ENCODE peak calls at places on chromosomes 12 and 14, in five cellular contexts. O, F, W, T and Z are unnamed samples.

GRCh38 chr12:103431387-103431786 is 64.4 kb downstream of the C12orf42 start:
- DNase-seq in O (no peak), F (no peak), W (no peak), T (no peak), Z (no peak)

GRCh38 chr14:35257809-35258208 is 34.4 kb upstream of the PSMA6 start:
- DNase-seq in O (no peak), F (no peak), W (no peak), T (no peak), Z (no peak)

GRCh38 chr12:77352941-77353340 is 287.6 kb upstream of the E2F7 start:
- DNase-seq in O (no peak), F (no peak), W (no peak), T (no peak), Z (no peak)

GRCh38 chr12:93139028-93139665 is 210.1 kb upstream of the EEA1 start:
- DNase-seq in O (no peak), F (no peak), W (no peak), T (no peak), Z (peak)

GRCh38 chr14:67131691-67132090 is 57.5 kb upstream of the GARIN2 start:
- DNase-seq in O (no peak), F (no peak), W (no peak), T (no peak), Z (no peak)

GRCh38 chr12:93441111-93441616 is 583 bp downstream of the UBE2N start:
- DNase-seq in O (no peak), F (peak), W (no peak), T (peak), Z (no peak)

GRCh38 chr12:124425667-124426066 is 130.8 kb downstream of the RFLNA start:
- DNase-seq in O (no peak), F (no peak), W (no peak), T (no peak), Z (no peak)

GRCh38 chr12:3078086-3078820 is 1.1 kb downstream of the TSPAN9 start:
- DNase-seq in O (no peak), F (no peak), W (no peak), T (peak), Z (no peak)

GRCh38 chr12:101238806-101239329 is 28.8 kb upstream of the SLC5A8 start:
- DNase-seq in O (no peak), F (no peak), W (no peak), T (no peak), Z (no peak)

GRCh38 chr12:68324531-68324930 is 7.6 kb downstream of the MDM1 start:
- DNase-seq in O (no peak), F (no peak), W (no peak), T (no peak), Z (no peak)

GRCh38 chr12:122366685-122367475 is 55.6 kb downstream of the CLIP1 start:
- DNase-seq in O (peak), F (peak), W (peak), T (no peak), Z (no peak)

GRCh38 chr14:25048170-25049126 is 1.5 kb downstream of the STXBP6 start:
- DNase-seq in O (peak), F (no peak), W (no peak), T (peak), Z (no peak)

GRCh38 chr12:124494751-124495129 is 72.7 kb downstream of the NCOR2 start:
- DNase-seq in O (no peak), F (no peak), W (no peak), T (no peak), Z (no peak)

GRCh38 chr14:72443991-72444431 is 449.9 kb downstream of the DPF3 start:
- DNase-seq in O (no peak), F (no peak), W (no peak), T (no peak), Z (no peak)

GRCh38 chr12:103832048-103832798 is 8.8 kb downstream of the NT5DC3 start:
- DNase-seq in O (no peak), F (no peak), W (no peak), T (no peak), Z (peak)

GRCh38 chr14:59146941-59147470 is 41.5 kb upstream of the DAAM1 start:
- DNase-seq in O (no peak), F (no peak), W (no peak), T (no peak), Z (no peak)

GRCh38 chr12:102883204-102883799 is 33.7 kb downstream of the PAH start:
- DNase-seq in O (no peak), F (peak), W (peak), T (peak), Z (peak)

GRCh38 chr12:32223941-32224340 is 117.3 kb downstream of the BICD1 start:
- DNase-seq in O (no peak), F (no peak), W (no peak), T (no peak), Z (no peak)

GRCh38 chr12:45966486-45966885 is 23.9 kb downstream of the SCAF11 start:
- DNase-seq in O (no peak), F (no peak), W (peak), T (no peak), Z (no peak)

GRCh38 chr12:6550294-6551062 is 5.4 kb downstream of the IFFO1 start:
- DNase-seq in O (no peak), F (no peak), W (no peak), T (no peak), Z (no peak)

GRCh38 chr12:16076553-16076952 is 165.4 kb downstream of the DERA start:
- DNase-seq in O (no peak), F (no peak), W (no peak), T (no peak), Z (no peak)

GRCh38 chr12:123069436-123070266 is 81.2 kb downstream of the PITPNM2 start:
- DNase-seq in O (no peak), F (no peak), W (no peak), T (peak), Z (no peak)

GRCh38 chr12:98838282-98838681 is 193.2 kb downstream of the APAF1 start:
- DNase-seq in O (no peak), F (no peak), W (no peak), T (no peak), Z (no peak)

GRCh38 chr12:54421175-54421872 is 2.3 kb upstream of the ITGA5 start:
- DNase-seq in O (peak), F (no peak), W (no peak), T (no peak), Z (no peak)

GRCh38 chr12:130185455-130186100 is 23.3 kb downstream of the FZD10 start:
- DNase-seq in O (peak), F (no peak), W (no peak), T (no peak), Z (no peak)

GRCh38 chr14:101064718-101065117 is 161.2 kb upstream of the RTL1 start:
- DNase-seq in O (peak), F (no peak), W (no peak), T (no peak), Z (no peak)

GRCh38 chr14:100538566-100539318 is 48.5 kb downstream of the BEGAIN start:
- DNase-seq in O (peak), F (peak), W (no peak), T (peak), Z (no peak)

GRCh38 chr12:49637401-49637800 is 14.0 kb downstream of the PRPF40B start:
- DNase-seq in O (peak), F (no peak), W (no peak), T (no peak), Z (no peak)

GRCh38 chr12:124518051-124518932 is 49.1 kb downstream of the NCOR2 start:
- DNase-seq in O (peak), F (peak), W (peak), T (peak), Z (no peak)

GRCh38 chr12:56160894-56161667 is 2.9 kb downstream of the MYL6 start:
- DNase-seq in O (no peak), F (no peak), W (no peak), T (no peak), Z (no peak)

GRCh38 chr12:56164345-56164729 is 6.2 kb downstream of the MYL6 start:
- DNase-seq in O (no peak), F (no peak), W (no peak), T (peak), Z (no peak)

GRCh38 chr12:56163533-56164344 is 5.6 kb downstream of the MYL6 start:
- DNase-seq in O (no peak), F (no peak), W (no peak), T (no peak), Z (no peak)

GRCh38 chr12:56161677-56162351 is 3.7 kb downstream of the MYL6 start:
- DNase-seq in O (peak), F (no peak), W (no peak), T (no peak), Z (no peak)

DNA sequence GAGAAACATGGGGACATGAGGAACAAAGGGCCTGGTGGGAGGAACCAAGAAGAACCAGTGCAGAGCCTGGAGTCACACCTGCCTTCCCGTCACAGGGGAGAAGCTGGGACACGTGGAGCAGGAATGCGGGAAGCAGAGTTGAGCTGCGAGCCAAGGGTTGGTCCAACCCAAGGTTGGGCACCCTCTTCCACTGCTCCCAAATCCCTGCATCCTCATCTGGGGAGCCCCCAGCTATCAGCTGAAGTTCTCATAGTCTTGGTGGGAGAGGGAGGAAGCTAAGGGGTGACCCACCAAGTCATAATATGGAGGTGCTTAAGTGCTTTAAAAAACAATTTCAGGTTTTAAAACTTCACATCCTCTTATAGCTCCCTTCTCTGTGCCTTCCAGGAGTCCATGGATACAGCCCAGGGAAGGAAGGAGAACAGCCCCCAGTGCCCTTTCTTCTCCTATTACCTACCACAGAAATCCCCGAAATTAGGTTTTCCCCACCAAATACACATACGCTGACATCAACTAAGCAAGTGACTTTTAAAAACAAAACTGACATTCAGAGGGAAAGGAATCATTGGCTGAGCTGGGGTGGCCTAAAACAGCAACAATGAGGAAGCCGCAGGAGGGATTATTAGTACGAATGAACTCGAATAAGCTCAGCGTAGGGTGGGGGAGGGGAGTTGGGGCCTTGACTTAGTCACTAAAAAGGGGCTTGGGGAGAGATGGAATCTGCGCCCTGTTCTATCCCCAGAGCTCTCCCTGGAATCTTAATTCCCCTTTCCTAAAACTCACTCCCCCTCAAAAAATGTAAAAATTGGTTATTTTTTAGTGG is 4.5 kb downstream of the MYL6 start:
- DNase-seq in O (no peak), F (no peak), W (no peak), T (no peak), Z (no peak)
- TF ChIP-seq POLR2A in O (no peak), F (no peak), W (no peak), T (no peak), Z (peak)

DNA sequence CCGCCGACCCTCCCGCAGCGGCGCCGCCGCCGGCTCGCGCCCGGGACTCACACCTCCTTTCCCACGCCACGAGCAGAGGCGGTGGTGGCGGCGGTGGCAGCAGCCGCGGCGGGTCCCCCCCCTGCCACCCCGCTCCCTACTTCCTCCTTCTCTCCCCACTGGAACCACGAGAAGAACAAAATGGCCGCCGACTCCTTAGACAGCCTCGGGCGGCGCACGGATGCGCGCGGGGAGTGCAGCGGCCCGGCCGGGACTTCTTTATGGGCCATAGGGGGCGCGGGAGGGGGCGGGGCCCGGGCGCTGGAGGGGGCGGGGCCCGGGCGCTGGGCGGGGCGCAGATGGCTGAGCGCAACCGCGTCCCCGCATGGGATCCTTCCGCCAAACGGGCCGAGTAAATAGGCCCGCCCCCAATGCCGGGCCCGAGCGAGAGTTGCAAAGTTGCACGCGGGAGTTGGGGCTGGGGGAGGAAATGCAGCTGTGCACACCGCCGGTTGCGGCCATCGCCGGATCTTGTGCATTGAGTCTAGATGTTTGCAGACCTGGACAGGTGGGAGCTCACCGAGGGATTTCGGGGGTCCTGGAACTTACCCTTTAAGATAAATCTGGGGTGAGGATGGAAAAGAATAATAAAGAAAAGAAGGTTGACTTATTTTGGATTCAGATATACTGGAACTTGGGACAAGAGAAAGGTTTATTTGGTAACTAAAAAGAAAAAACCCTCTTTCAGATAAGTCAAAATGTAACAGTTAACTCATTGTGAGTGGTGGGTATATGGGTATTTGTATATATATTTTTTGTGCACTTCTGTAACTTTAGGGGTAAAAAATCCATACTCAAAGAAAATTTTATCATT is at the start of gene PPP1CC:
- DNase-seq in O (peak), F (peak), W (peak), T (peak), Z (peak)
- TF ChIP-seq POLR2A in O (peak), F (peak), W (peak), T (peak), Z (peak)

DNA sequence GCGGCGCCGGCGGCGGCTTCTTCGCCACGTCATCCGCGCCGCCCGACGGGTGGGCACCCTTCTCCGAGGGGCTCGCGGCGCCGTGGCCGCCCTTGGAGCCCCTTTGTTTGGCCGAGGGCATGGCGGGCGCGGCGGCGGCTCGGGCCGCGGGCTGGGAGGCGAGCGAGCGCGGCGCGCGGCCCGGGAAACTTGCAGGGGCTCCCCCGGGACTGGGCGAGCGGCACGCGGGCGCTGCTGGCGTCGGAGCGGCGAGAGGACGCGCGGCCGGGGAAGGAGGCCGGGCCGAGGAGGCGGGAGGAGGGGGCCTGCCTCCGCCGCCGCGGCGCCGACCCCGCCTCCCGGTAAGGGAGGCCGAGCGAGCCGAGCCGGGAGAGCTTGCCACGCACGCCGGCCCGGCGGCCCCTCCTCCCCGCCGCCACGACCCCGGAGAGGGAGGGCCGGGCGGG is at the start of gene CKAP4:
- DNase-seq in O (peak), F (peak), W (peak), T (peak), Z (peak)
- TF ChIP-seq POLR2A in O (no peak), F (peak), W (peak), T (peak), Z (no peak)

DNA sequence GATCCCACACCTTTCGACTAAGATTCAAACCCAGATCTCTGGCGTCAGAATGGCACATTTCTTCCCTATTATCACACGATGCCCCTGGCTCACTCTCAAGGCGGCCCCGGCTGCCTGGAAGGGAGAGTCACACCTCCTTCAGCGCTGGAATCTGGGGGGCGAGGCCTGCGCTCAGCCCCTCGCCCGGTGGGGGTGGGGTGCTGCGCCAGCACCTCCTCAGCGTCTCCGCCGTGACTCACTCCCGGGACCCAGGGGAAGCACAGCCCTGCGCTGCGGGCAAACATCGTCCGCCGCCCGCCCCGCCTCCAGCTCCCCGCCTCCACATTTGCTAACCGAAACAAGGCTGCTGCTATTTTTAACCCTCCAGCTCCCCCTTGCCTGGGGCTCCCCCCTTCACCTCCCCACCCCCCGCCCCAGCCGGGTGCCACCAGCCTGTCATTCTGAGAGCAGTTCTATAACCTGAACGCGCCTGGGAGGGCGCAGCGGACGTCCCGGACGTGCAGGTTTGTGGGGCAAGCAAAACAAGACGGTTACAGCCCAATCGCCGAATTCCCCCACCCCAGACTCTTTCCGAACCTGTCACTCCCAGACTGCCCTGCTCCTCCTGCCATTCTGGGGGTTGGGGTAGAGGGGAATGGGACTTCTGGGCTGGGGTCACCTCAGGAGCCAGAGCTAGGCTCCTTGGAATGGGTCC is 6.8 kb downstream of the HDAC7 start:
- DNase-seq in O (peak), F (peak), W (peak), T (peak), Z (peak)
- TF ChIP-seq POLR2A in O (no peak), F (peak), W (no peak), T (peak), Z (peak)

GRCh38 chr14:65536781-65537423 is 124.4 kb downstream of the FUT8 start:
- DNase-seq in O (no peak), F (no peak), W (no peak), T (no peak), Z (no peak)
- TF ChIP-seq POLR2A in O (no peak), F (no peak), W (no peak), T (no peak), Z (no peak)

GRCh38 chr12:109881752-109882151 is 1.4 kb upstream of the GLTP start:
- DNase-seq in O (no peak), F (no peak), W (no peak), T (no peak), Z (no peak)

GRCh38 chr12:109878749-109879148 is 1.6 kb downstream of the GLTP start:
- DNase-seq in O (no peak), F (no peak), W (no peak), T (no peak), Z (no peak)

GRCh38 chr12:109880938-109881337 is 597 bp upstream of the GLTP start:
- DNase-seq in O (no peak), F (no peak), W (no peak), T (no peak), Z (no peak)

GRCh38 chr12:109879332-109880048 is 851 bp downstream of the GLTP start:
- DNase-seq in O (no peak), F (no peak), W (no peak), T (no peak), Z (no peak)

GRCh38 chr12:109880049-109880931 is at the start of gene GLTP:
- DNase-seq in O (peak), F (peak), W (peak), T (peak), Z (peak)
- TF ChIP-seq POLR2A in O (no peak), F (peak), W (peak), T (peak), Z (no peak)

GRCh38 chr12:14959126-14959440 is 2.3 kb downstream of the ARHGDIB start:
- DNase-seq in O (no peak), F (no peak), W (no peak), T (no peak), Z (no peak)
- TF ChIP-seq POLR2A in O (no peak), F (no peak), W (no peak), T (no peak), Z (no peak)